ENCODE peak calls at places on chromosomes 2 and 18, in ten cellular contexts. One of them, this sample, is unnamed.

GRCh38 chr18:10850828-10851227 is 298.5 kb downstream of the PIEZO2 start:
- DNase-seq in IMR-90: no peak
- DNase-seq in cardiac muscle cell: peak; percentile 63
- DNase-seq in lung: no peak
- DNase-seq in tibial artery: no peak
- DNase-seq in MG63: no peak
- DNase-seq in heart right ventricle: no peak
- DNase-seq in HCT116: no peak
- DNase-seq in NT2/D1: no peak
- DNase-seq in esophagus squamous epithelium: no peak
- DNase-seq in this sample: no peak

GRCh38 chr2:9846554-9846953 is 3.3 kb downstream of the TAF1B start:
- DNase-seq in IMR-90: peak; percentile 71
- DNase-seq in cardiac muscle cell: peak; percentile 12
- DNase-seq in lung: no peak
- DNase-seq in tibial artery: no peak
- DNase-seq in MG63: no peak
- DNase-seq in heart right ventricle: no peak
- DNase-seq in HCT116: no peak
- DNase-seq in NT2/D1: no peak
- DNase-seq in esophagus squamous epithelium: no peak
- DNase-seq in this sample: no peak

GRCh38 chr2:177641321-177641720 is 248.7 kb downstream of the AGPS start:
- DNase-seq in IMR-90: no peak
- DNase-seq in cardiac muscle cell: no peak
- DNase-seq in lung: no peak
- DNase-seq in tibial artery: no peak
- DNase-seq in MG63: no peak
- DNase-seq in heart right ventricle: no peak
- DNase-seq in HCT116: no peak
- DNase-seq in NT2/D1: no peak
- DNase-seq in esophagus squamous epithelium: no peak
- DNase-seq in this sample: no peak

GRCh38 chr2:44941551-44942234 is at the start of gene SIX3:
- DNase-seq in IMR-90: no peak
- DNase-seq in cardiac muscle cell: no peak
- DNase-seq in lung: no peak
- DNase-seq in tibial artery: no peak
- DNase-seq in MG63: peak; percentile 56
- DNase-seq in heart right ventricle: no peak
- DNase-seq in HCT116: peak; percentile 79
- DNase-seq in NT2/D1: no peak
- DNase-seq in esophagus squamous epithelium: no peak
- DNase-seq in this sample: peak; percentile 72

GRCh38 chr2:18245375-18245774 is 315.1 kb downstream of the RDH14 start:
- DNase-seq in IMR-90: no peak
- DNase-seq in cardiac muscle cell: no peak
- DNase-seq in lung: no peak
- DNase-seq in tibial artery: no peak
- DNase-seq in MG63: no peak
- DNase-seq in heart right ventricle: peak; percentile 3
- DNase-seq in HCT116: no peak
- DNase-seq in NT2/D1: no peak
- DNase-seq in esophagus squamous epithelium: no peak
- DNase-seq in this sample: no peak

GRCh38 chr2:38269421-38269820 is 107.7 kb downstream of the ATL2 start:
- DNase-seq in IMR-90: peak; percentile 23
- DNase-seq in cardiac muscle cell: no peak
- DNase-seq in lung: no peak
- DNase-seq in tibial artery: no peak
- DNase-seq in MG63: no peak
- DNase-seq in heart right ventricle: no peak
- DNase-seq in HCT116: no peak
- DNase-seq in NT2/D1: no peak
- DNase-seq in esophagus squamous epithelium: no peak
- DNase-seq in this sample: no peak

GRCh38 chr2:239830718-239831271 is 194.3 kb downstream of the NDUFA10 start:
- DNase-seq in IMR-90: no peak
- DNase-seq in cardiac muscle cell: no peak
- DNase-seq in lung: peak; percentile 21
- DNase-seq in tibial artery: no peak
- DNase-seq in MG63: no peak
- DNase-seq in heart right ventricle: no peak
- DNase-seq in HCT116: no peak
- DNase-seq in NT2/D1: no peak
- DNase-seq in esophagus squamous epithelium: no peak
- DNase-seq in this sample: peak; percentile 24

GRCh38 chr2:174076948-174077347 is 111.8 kb upstream of the SP3 start:
- DNase-seq in IMR-90: no peak
- DNase-seq in cardiac muscle cell: no peak
- DNase-seq in lung: no peak
- DNase-seq in tibial artery: no peak
- DNase-seq in MG63: no peak
- DNase-seq in heart right ventricle: no peak
- DNase-seq in HCT116: no peak
- DNase-seq in NT2/D1: no peak
- DNase-seq in esophagus squamous epithelium: no peak
- DNase-seq in this sample: no peak

GRCh38 chr2:107584577-107584976 is 242.1 kb upstream of the RGPD4 start:
- DNase-seq in IMR-90: peak; percentile 51
- DNase-seq in cardiac muscle cell: peak; percentile 41
- DNase-seq in lung: no peak
- DNase-seq in tibial artery: no peak
- DNase-seq in MG63: no peak
- DNase-seq in heart right ventricle: no peak
- DNase-seq in HCT116: no peak
- DNase-seq in NT2/D1: no peak
- DNase-seq in esophagus squamous epithelium: no peak
- DNase-seq in this sample: no peak

GRCh38 chr18:13137041-13137938 is 81.3 kb upstream of the LDLRAD4 start:
- DNase-seq in IMR-90: no peak
- DNase-seq in cardiac muscle cell: peak; percentile 47
- DNase-seq in lung: no peak
- DNase-seq in tibial artery: no peak
- DNase-seq in MG63: peak; percentile 19
- DNase-seq in heart right ventricle: peak; percentile 36
- DNase-seq in HCT116: no peak
- DNase-seq in NT2/D1: no peak
- DNase-seq in esophagus squamous epithelium: no peak
- DNase-seq in this sample: peak; percentile 70

GRCh38 chr2:1635826-1636225 is 108.5 kb downstream of the PXDN start:
- DNase-seq in IMR-90: no peak
- DNase-seq in cardiac muscle cell: no peak
- DNase-seq in lung: no peak
- DNase-seq in tibial artery: no peak
- DNase-seq in MG63: no peak
- DNase-seq in heart right ventricle: no peak
- DNase-seq in HCT116: no peak
- DNase-seq in NT2/D1: no peak
- DNase-seq in esophagus squamous epithelium: no peak
- DNase-seq in this sample: no peak

GRCh38 chr2:196718796-196719564 is 79.5 kb downstream of the CCDC150 start:
- DNase-seq in IMR-90: peak; percentile 75
- DNase-seq in cardiac muscle cell: peak; percentile 69
- DNase-seq in lung: no peak
- DNase-seq in tibial artery: no peak
- DNase-seq in MG63: peak; percentile 64
- DNase-seq in heart right ventricle: no peak
- DNase-seq in HCT116: no peak
- DNase-seq in NT2/D1: peak; percentile 2
- DNase-seq in esophagus squamous epithelium: no peak
- DNase-seq in this sample: peak; percentile 51

GRCh38 chr2:241083091-241083415 is 19.0 kb downstream of the MTERF4 start:
- DNase-seq in IMR-90: no peak
- DNase-seq in cardiac muscle cell: no peak
- DNase-seq in lung: no peak
- DNase-seq in tibial artery: no peak
- DNase-seq in MG63: no peak
- DNase-seq in heart right ventricle: no peak
- DNase-seq in HCT116: no peak
- DNase-seq in NT2/D1: no peak
- DNase-seq in esophagus squamous epithelium: no peak
- DNase-seq in this sample: peak; percentile 32

GRCh38 chr2:229249536-229249935 is 21.6 kb downstream of the PID1 start:
- DNase-seq in IMR-90: no peak
- DNase-seq in cardiac muscle cell: no peak
- DNase-seq in lung: no peak
- DNase-seq in tibial artery: no peak
- DNase-seq in MG63: no peak
- DNase-seq in heart right ventricle: no peak
- DNase-seq in HCT116: no peak
- DNase-seq in NT2/D1: no peak
- DNase-seq in esophagus squamous epithelium: no peak
- DNase-seq in this sample: no peak

GRCh38 chr2:28583899-28584553 is 88.2 kb downstream of the PLB1 start:
- DNase-seq in IMR-90: peak; percentile 97
- DNase-seq in cardiac muscle cell: peak; percentile 89
- DNase-seq in lung: peak; percentile 56
- DNase-seq in tibial artery: peak; percentile 85
- DNase-seq in MG63: peak; percentile 95
- DNase-seq in heart right ventricle: peak; percentile 83
- DNase-seq in HCT116: peak; percentile 80
- DNase-seq in NT2/D1: no peak
- DNase-seq in esophagus squamous epithelium: no peak
- DNase-seq in this sample: peak; percentile 35

GRCh38 chr2:96500385-96501066 is 4.6 kb downstream of the NEURL3 start:
- DNase-seq in IMR-90: no peak
- DNase-seq in cardiac muscle cell: no peak
- DNase-seq in lung: no peak
- DNase-seq in tibial artery: no peak
- DNase-seq in MG63: no peak
- DNase-seq in heart right ventricle: no peak
- DNase-seq in HCT116: no peak
- DNase-seq in NT2/D1: no peak
- DNase-seq in esophagus squamous epithelium: no peak
- DNase-seq in this sample: no peak

GRCh38 chr2:205770557-205770956 is 88.3 kb downstream of the NRP2 start:
- DNase-seq in IMR-90: peak; percentile 39
- DNase-seq in cardiac muscle cell: no peak
- DNase-seq in lung: no peak
- DNase-seq in tibial artery: no peak
- DNase-seq in MG63: no peak
- DNase-seq in heart right ventricle: no peak
- DNase-seq in HCT116: no peak
- DNase-seq in NT2/D1: no peak
- DNase-seq in esophagus squamous epithelium: no peak
- DNase-seq in this sample: no peak

GRCh38 chr2:68357608-68358337 is 7.3 kb upstream of the PLEK start:
- DNase-seq in IMR-90: peak; percentile 58
- DNase-seq in cardiac muscle cell: peak; percentile 85
- DNase-seq in lung: no peak
- DNase-seq in tibial artery: peak; percentile 37
- DNase-seq in MG63: peak; percentile 59
- DNase-seq in heart right ventricle: peak; percentile 48
- DNase-seq in HCT116: peak; percentile 51
- DNase-seq in NT2/D1: peak; percentile 22
- DNase-seq in esophagus squamous epithelium: no peak
- DNase-seq in this sample: peak; percentile 61

GRCh38 chr2:43193652-43193995 is 32.8 kb downstream of the ZFP36L2 start:
- DNase-seq in IMR-90: no peak
- DNase-seq in cardiac muscle cell: no peak
- DNase-seq in lung: no peak
- DNase-seq in tibial artery: no peak
- DNase-seq in MG63: no peak
- DNase-seq in heart right ventricle: no peak
- DNase-seq in HCT116: no peak
- DNase-seq in NT2/D1: no peak
- DNase-seq in esophagus squamous epithelium: no peak
- DNase-seq in this sample: no peak
- H3K36me3 ChIP-seq in IMR-90: no peaks in the 10 kb centered on the region
- H3K36me3 ChIP-seq in cardiac muscle cell: no peaks in the 10 kb centered on the region
- H3K36me3 ChIP-seq in lung: no peaks in the 10 kb centered on the region
- H3K36me3 ChIP-seq in tibial artery: no peaks in the 10 kb centered on the region
- H3K36me3 ChIP-seq in MG63: no peaks in the 10 kb centered on the region
- H3K36me3 ChIP-seq in heart right ventricle: no peaks in the 10 kb centered on the region
- H3K36me3 ChIP-seq in HCT116: no peaks in the 10 kb centered on the region
- H3K36me3 ChIP-seq in NT2/D1: no peaks in the 10 kb centered on the region
- H3K36me3 ChIP-seq in esophagus squamous epithelium: no peaks in the 10 kb centered on the region
- H3K36me3 ChIP-seq in this sample: no peaks in the 10 kb centered on the region

DNA sequence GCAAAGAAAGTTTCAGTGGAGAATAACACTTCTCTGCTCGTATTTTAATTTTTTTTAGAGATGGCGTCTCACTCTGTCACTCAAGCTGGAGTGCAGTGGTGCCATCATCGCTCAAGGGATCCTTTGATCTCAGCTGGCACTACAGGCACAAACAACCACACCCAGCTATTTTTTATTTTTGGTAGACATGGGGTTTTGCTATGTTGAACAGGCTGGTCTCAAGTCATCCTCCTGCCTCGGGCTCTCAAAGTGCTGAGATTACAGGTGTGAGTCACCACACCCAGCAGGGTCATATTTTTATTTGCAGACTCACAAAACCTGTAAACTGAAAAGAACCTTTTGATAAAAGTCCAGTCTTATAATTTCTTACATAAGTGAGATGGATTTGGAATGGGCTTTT is 2.6 kb downstream of the TRAK2 start:
- DNase-seq in IMR-90: no peak
- DNase-seq in cardiac muscle cell: no peak
- DNase-seq in lung: no peak
- DNase-seq in tibial artery: no peak
- DNase-seq in MG63: no peak
- DNase-seq in heart right ventricle: no peak
- DNase-seq in HCT116: no peak
- DNase-seq in NT2/D1: no peak
- DNase-seq in esophagus squamous epithelium: no peak
- DNase-seq in this sample: no peak
- H3K4me3 ChIP-seq in IMR-90: no peak overlapping the region
- H3K4me3 ChIP-seq in cardiac muscle cell: no peak overlapping the region
- H3K4me3 ChIP-seq in lung: no peak overlapping the region
- H3K4me3 ChIP-seq in tibial artery: no peak overlapping the region
- H3K4me3 ChIP-seq in MG63: no peak overlapping the region
- H3K4me3 ChIP-seq in heart right ventricle: no peak overlapping the region
- H3K4me3 ChIP-seq in HCT116: no peak overlapping the region
- H3K4me3 ChIP-seq in NT2/D1: no peak overlapping the region
- H3K4me3 ChIP-seq in esophagus squamous epithelium: no peak overlapping the region
- H3K4me3 ChIP-seq in this sample: no peak overlapping the region

GRCh38 chr2:120577896-120578295 is 157.8 kb upstream of the GLI2 start:
- DNase-seq in IMR-90: no peak
- DNase-seq in cardiac muscle cell: no peak
- DNase-seq in lung: no peak
- DNase-seq in tibial artery: no peak
- DNase-seq in MG63: no peak
- DNase-seq in heart right ventricle: no peak
- DNase-seq in HCT116: no peak
- DNase-seq in NT2/D1: no peak
- DNase-seq in esophagus squamous epithelium: no peak
- DNase-seq in this sample: no peak
- H3K27me3 ChIP-seq in IMR-90: peaks cover 65% of the 10 kb centered on the region
- H3K27me3 ChIP-seq in cardiac muscle cell: peaks cover 72% of the 10 kb centered on the region
- H3K27me3 ChIP-seq in lung: peaks cover 8% of the 10 kb centered on the region
- H3K27me3 ChIP-seq in tibial artery: peaks cover 4% of the 10 kb centered on the region
- H3K27me3 ChIP-seq in MG63: no peaks in the 10 kb centered on the region
- H3K27me3 ChIP-seq in heart right ventricle: no peaks in the 10 kb centered on the region
- H3K27me3 ChIP-seq in HCT116: no peaks in the 10 kb centered on the region
- H3K27me3 ChIP-seq in NT2/D1: peaks cover 100% of the 10 kb centered on the region
- H3K27me3 ChIP-seq in esophagus squamous epithelium: peaks cover 83% of the 10 kb centered on the region
- H3K27me3 ChIP-seq in this sample: peaks cover 23% of the 10 kb centered on the region

DNA sequence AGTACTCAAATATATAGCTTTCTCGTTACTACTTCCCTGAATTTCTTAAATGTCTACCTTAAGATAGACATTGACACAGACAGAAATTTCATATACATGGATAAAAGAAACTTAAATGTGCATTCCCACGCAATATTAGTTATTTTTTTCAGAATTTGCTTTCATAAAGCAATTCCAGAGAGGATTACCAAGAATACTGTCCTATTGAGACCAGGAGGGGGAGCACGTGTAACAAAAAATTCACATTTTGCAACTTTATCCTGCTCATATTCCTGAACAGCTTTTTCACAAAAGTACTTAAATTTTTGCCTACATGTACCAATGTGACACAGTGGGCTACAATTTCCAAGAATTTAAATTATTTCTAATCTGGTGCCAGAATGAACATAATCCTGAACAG is 30.7 kb upstream of the ERCC3 start:
- DNase-seq in IMR-90: peak; percentile 68
- DNase-seq in cardiac muscle cell: peak; percentile 75
- DNase-seq in lung: no peak
- DNase-seq in tibial artery: no peak
- DNase-seq in MG63: no peak
- DNase-seq in heart right ventricle: peak; percentile 9
- DNase-seq in HCT116: no peak
- DNase-seq in NT2/D1: peak; percentile 13
- DNase-seq in esophagus squamous epithelium: no peak
- DNase-seq in this sample: peak; percentile 14
- H3K36me3 ChIP-seq in IMR-90: peaks cover 16% of the 10 kb centered on the region
- H3K36me3 ChIP-seq in cardiac muscle cell: peaks cover 42% of the 10 kb centered on the region
- H3K36me3 ChIP-seq in lung: peaks cover 9% of the 10 kb centered on the region
- H3K36me3 ChIP-seq in tibial artery: peaks cover 81% of the 10 kb centered on the region
- H3K36me3 ChIP-seq in MG63: peaks cover 58% of the 10 kb centered on the region
- H3K36me3 ChIP-seq in heart right ventricle: peaks cover 49% of the 10 kb centered on the region
- H3K36me3 ChIP-seq in HCT116: peaks cover 6% of the 10 kb centered on the region
- H3K36me3 ChIP-seq in NT2/D1: peaks cover 47% of the 10 kb centered on the region
- H3K36me3 ChIP-seq in esophagus squamous epithelium: peaks cover 9% of the 10 kb centered on the region
- H3K36me3 ChIP-seq in this sample: peaks cover 5% of the 10 kb centered on the region